ENCODE peak calls at places on chromosomes 11 and 22, in four cellular contexts. One of them, this sample, is unnamed.

GRCh38 chr22:37848587-37849088 is 581 bp upstream of the EIF3L start:
- DNase-seq in fibroblast of lung: peak
- DNase-seq in kidney epithelial cell: no peak
- DNase-seq in lower leg skin: no peak
- DNase-seq in this sample: no peak

GRCh38 chr22:47245786-47246185 is 483.3 kb downstream of the TBC1D22A start:
- DNase-seq in kidney epithelial cell: no peak
- DNase-seq in fibroblast of lung: no peak
- DNase-seq in lower leg skin: peak
- DNase-seq in this sample: no peak

GRCh38 chr11:128964463-128964930 is 21.8 kb upstream of the TP53AIP1 start:
- DNase-seq in kidney epithelial cell: no peak
- DNase-seq in fibroblast of lung: no peak
- DNase-seq in lower leg skin: no peak
- DNase-seq in this sample: no peak

GRCh38 chr11:35364101-35364780 is 55.1 kb downstream of the SLC1A2 start:
- DNase-seq in fibroblast of lung: peak
- DNase-seq in lower leg skin: peak
- DNase-seq in kidney epithelial cell: peak
- DNase-seq in this sample: peak

GRCh38 chr22:34761111-34761510 is 304.8 kb upstream of the ISX start:
- DNase-seq in kidney epithelial cell: no peak
- DNase-seq in fibroblast of lung: no peak
- DNase-seq in lower leg skin: no peak
- DNase-seq in this sample: no peak

GRCh38 chr11:78161937-78162336 is 22.5 kb upstream of the ALG8 start:
- DNase-seq in kidney epithelial cell: no peak
- DNase-seq in lower leg skin: no peak
- DNase-seq in fibroblast of lung: no peak
- DNase-seq in this sample: peak

GRCh38 chr11:2737876-2738275 is 38.1 kb upstream of the KCNQ1OT1 start:
- DNase-seq in fibroblast of lung: peak
- DNase-seq in lower leg skin: no peak
- DNase-seq in kidney epithelial cell: no peak
- DNase-seq in this sample: no peak

GRCh38 chr11:117189941-117190544 is 9.1 kb upstream of the TAGLN start:
- DNase-seq in fibroblast of lung: no peak
- DNase-seq in kidney epithelial cell: no peak
- DNase-seq in lower leg skin: peak
- DNase-seq in this sample: no peak

GRCh38 chr11:2881974-2882362 is 3.6 kb downstream of the CDKN1C start:
- DNase-seq in lower leg skin: no peak
- DNase-seq in fibroblast of lung: no peak
- DNase-seq in kidney epithelial cell: no peak
- DNase-seq in this sample: no peak

GRCh38 chr22:37604875-37605274 is 3.8 kb upstream of the GGA1 start:
- DNase-seq in kidney epithelial cell: no peak
- DNase-seq in fibroblast of lung: no peak
- DNase-seq in lower leg skin: no peak
- DNase-seq in this sample: no peak

GRCh38 chr11:16787035-16787744 is 48.7 kb downstream of the C11orf58 start:
- DNase-seq in kidney epithelial cell: no peak
- DNase-seq in fibroblast of lung: peak
- DNase-seq in lower leg skin: no peak
- DNase-seq in this sample: peak

GRCh38 chr11:66665369-66665768 is 12.3 kb downstream of the RBM4B start:
- DNase-seq in fibroblast of lung: no peak
- DNase-seq in kidney epithelial cell: no peak
- DNase-seq in lower leg skin: peak
- DNase-seq in this sample: no peak

GRCh38 chr11:61711493-61711892 is 31.3 kb downstream of the DAGLA start:
- DNase-seq in fibroblast of lung: no peak
- DNase-seq in lower leg skin: no peak
- DNase-seq in kidney epithelial cell: no peak
- DNase-seq in this sample: no peak

GRCh38 chr22:46092011-46092410 is 58.3 kb upstream of the PPARA start:
- DNase-seq in kidney epithelial cell: no peak
- DNase-seq in lower leg skin: no peak
- DNase-seq in fibroblast of lung: no peak
- DNase-seq in this sample: no peak

GRCh38 chr11:75499423-75500305 is 26.1 kb downstream of the GDPD5 start:
- DNase-seq in kidney epithelial cell: peak
- DNase-seq in fibroblast of lung: peak
- DNase-seq in lower leg skin: peak
- DNase-seq in this sample: peak

GRCh38 chr22:45376009-45376408 is 37.4 kb downstream of the SMC1B start:
- DNase-seq in kidney epithelial cell: no peak
- DNase-seq in fibroblast of lung: no peak
- DNase-seq in lower leg skin: no peak
- DNase-seq in this sample: no peak

GRCh38 chr11:123235117-123235686 is 40.2 kb upstream of the CLMP start:
- DNase-seq in kidney epithelial cell: no peak
- DNase-seq in fibroblast of lung: no peak
- DNase-seq in lower leg skin: peak
- DNase-seq in this sample: no peak

GRCh38 chr11:108037211-108037610 is 28.5 kb downstream of the CUL5 start:
- DNase-seq in lower leg skin: no peak
- DNase-seq in kidney epithelial cell: no peak
- DNase-seq in fibroblast of lung: peak
- DNase-seq in this sample: no peak

GRCh38 chr11:60482361-60482760 is 10.2 kb upstream of the MS4A12 start:
- DNase-seq in fibroblast of lung: no peak
- DNase-seq in kidney epithelial cell: no peak
- DNase-seq in lower leg skin: no peak
- DNase-seq in this sample: no peak

GRCh38 chr11:74686792-74687191 is 44.4 kb downstream of the CHRDL2 start:
- DNase-seq in kidney epithelial cell: no peak
- DNase-seq in lower leg skin: peak
- DNase-seq in fibroblast of lung: peak
- DNase-seq in this sample: no peak

GRCh38 chr11:12232819-12233601 is 122.6 kb downstream of the MICAL2 start:
- DNase-seq in fibroblast of lung: peak
- DNase-seq in kidney epithelial cell: peak
- DNase-seq in lower leg skin: no peak
- DNase-seq in this sample: peak

GRCh38 chr11:35247428-35247827 is 108.5 kb downstream of the CD44 start:
- DNase-seq in lower leg skin: no peak
- DNase-seq in fibroblast of lung: no peak
- DNase-seq in kidney epithelial cell: no peak
- DNase-seq in this sample: no peak

GRCh38 chr22:32991353-32992115 is 66.6 kb downstream of the SYN3 start:
- DNase-seq in lower leg skin: peak
- DNase-seq in fibroblast of lung: peak
- DNase-seq in kidney epithelial cell: no peak
- DNase-seq in this sample: peak

GRCh38 chr22:30424471-30425326 is 869 bp upstream of the MTFP1 start:
- DNase-seq in kidney epithelial cell: no peak
- DNase-seq in lower leg skin: no peak
- DNase-seq in fibroblast of lung: no peak
- DNase-seq in this sample: no peak

GRCh38 chr22:21984793-21985192 is 2.2 kb upstream of the TOP3B start:
- DNase-seq in kidney epithelial cell: no peak
- DNase-seq in fibroblast of lung: peak
- DNase-seq in lower leg skin: no peak
- DNase-seq in this sample: peak
- TF ChIP-seq CTCF in kidney epithelial cell: peak
- TF ChIP-seq CTCF in fibroblast of lung: peak
- TF ChIP-seq CTCF in lower leg skin: no peak
- TF ChIP-seq CTCF in this sample: peak

GRCh38 chr22:22789233-22789921 is 98.2 kb upstream of the IGLL5 start:
- DNase-seq in lower leg skin: no peak
- DNase-seq in fibroblast of lung: no peak
- DNase-seq in kidney epithelial cell: no peak
- DNase-seq in this sample: no peak
- H3K4me3 ChIP-seq in lower leg skin: no peak
- H3K4me3 ChIP-seq in fibroblast of lung: no peak
- H3K4me3 ChIP-seq in kidney epithelial cell: no peak
- H3K4me3 ChIP-seq in this sample: no peak

GRCh38 chr11:22928207-22928917 is 68.1 kb upstream of the CCDC179 start:
- DNase-seq in fibroblast of lung: no peak
- DNase-seq in kidney epithelial cell: no peak
- DNase-seq in lower leg skin: no peak
- DNase-seq in this sample: no peak
- TF ChIP-seq CTCF in fibroblast of lung: peak
- TF ChIP-seq CTCF in kidney epithelial cell: no peak
- TF ChIP-seq CTCF in lower leg skin: no peak
- TF ChIP-seq CTCF in this sample: no peak

GRCh38 chr22:17479129-17479528 is 84.2 kb upstream of the SLC25A18 start:
- DNase-seq in kidney epithelial cell: no peak
- DNase-seq in fibroblast of lung: no peak
- DNase-seq in lower leg skin: no peak
- DNase-seq in this sample: no peak

GRCh38 chr22:17472886-17473285 is 90.4 kb upstream of the SLC25A18 start:
- DNase-seq in fibroblast of lung: no peak
- DNase-seq in kidney epithelial cell: no peak
- DNase-seq in lower leg skin: no peak
- DNase-seq in this sample: no peak

GRCh38 chr22:17475318-17476212 is 87.7 kb upstream of the SLC25A18 start:
- DNase-seq in lower leg skin: peak
- DNase-seq in fibroblast of lung: no peak
- DNase-seq in kidney epithelial cell: no peak
- DNase-seq in this sample: no peak

GRCh38 chr22:17477401-17477833 is 85.9 kb upstream of the SLC25A18 start:
- DNase-seq in lower leg skin: no peak
- DNase-seq in fibroblast of lung: peak
- DNase-seq in kidney epithelial cell: no peak
- DNase-seq in this sample: no peak

DNA sequence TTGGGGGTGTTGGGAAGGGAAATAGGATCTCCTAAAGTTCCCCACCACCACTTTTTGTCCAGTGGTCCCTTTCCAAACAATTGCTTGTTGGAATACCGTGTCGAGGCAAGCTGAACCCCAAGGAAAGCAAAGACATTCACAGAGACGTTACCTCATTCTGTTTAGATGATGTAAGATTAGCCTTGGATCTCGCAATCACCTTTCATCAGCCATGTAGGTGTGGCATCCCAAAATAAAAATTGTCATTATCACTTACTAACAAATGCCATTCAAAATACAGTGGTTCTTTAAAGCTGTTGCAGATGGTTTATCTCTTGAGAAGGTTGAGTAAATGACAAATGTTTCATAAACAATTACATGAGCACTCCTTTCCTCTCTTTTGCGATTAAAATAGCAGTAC is 86.5 kb upstream of the SLC25A18 start:
- DNase-seq in lower leg skin: no peak
- DNase-seq in kidney epithelial cell: no peak
- DNase-seq in fibroblast of lung: peak
- DNase-seq in this sample: no peak
- H3K4me3 ChIP-seq in lower leg skin: no peak
- H3K4me3 ChIP-seq in kidney epithelial cell: no peak
- H3K4me3 ChIP-seq in fibroblast of lung: no peak
- H3K4me3 ChIP-seq in this sample: no peak

GRCh38 chr11:7251836-7252682 is at the start of gene SYT9:
- DNase-seq in kidney epithelial cell: no peak
- DNase-seq in lower leg skin: peak
- DNase-seq in fibroblast of lung: peak
- DNase-seq in this sample: peak
- TF ChIP-seq CTCF in kidney epithelial cell: no peak
- TF ChIP-seq CTCF in lower leg skin: no peak
- TF ChIP-seq CTCF in fibroblast of lung: no peak
- TF ChIP-seq CTCF in this sample: no peak

DNA sequence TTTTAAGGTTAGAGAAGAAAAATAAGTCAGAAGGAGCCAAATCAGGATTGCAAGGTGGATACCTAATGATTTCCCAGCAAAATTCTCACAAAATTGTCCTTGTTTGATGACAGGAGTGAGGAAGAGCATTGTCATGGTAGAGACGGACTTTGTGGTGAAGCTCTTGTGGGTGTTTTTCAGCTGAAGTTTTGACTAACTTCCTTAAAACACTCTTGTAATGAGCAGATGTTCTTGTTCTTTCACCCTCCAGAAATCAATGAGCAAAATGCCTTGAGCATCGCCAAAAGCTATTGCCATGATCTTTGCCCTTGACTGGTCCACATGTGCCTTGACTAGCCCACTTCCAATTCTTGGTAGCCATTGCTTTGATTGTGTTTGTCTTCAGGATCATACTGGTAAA is 20.0 kb downstream of the CALCB start:
- DNase-seq in lower leg skin: no peak
- DNase-seq in fibroblast of lung: no peak
- DNase-seq in kidney epithelial cell: no peak
- DNase-seq in this sample: no peak
- H3K4me3 ChIP-seq in lower leg skin: no peak
- H3K4me3 ChIP-seq in fibroblast of lung: no peak
- H3K4me3 ChIP-seq in kidney epithelial cell: no peak
- H3K4me3 ChIP-seq in this sample: no peak

GRCh38 chr11:134784046-134784445 is 372.0 kb upstream of the B3GAT1 start:
- DNase-seq in lower leg skin: no peak
- DNase-seq in fibroblast of lung: no peak
- DNase-seq in kidney epithelial cell: no peak
- DNase-seq in this sample: no peak

GRCh38 chr11:134783219-134783618 is 371.2 kb upstream of the B3GAT1 start:
- DNase-seq in kidney epithelial cell: no peak
- DNase-seq in fibroblast of lung: no peak
- DNase-seq in lower leg skin: no peak
- DNase-seq in this sample: no peak

GRCh38 chr11:134781335-134781970 is 369.4 kb upstream of the B3GAT1 start:
- DNase-seq in lower leg skin: no peak
- DNase-seq in fibroblast of lung: no peak
- DNase-seq in kidney epithelial cell: no peak
- DNase-seq in this sample: no peak

GRCh38 chr11:134779179-134779578 is 367.1 kb upstream of the B3GAT1 start:
- DNase-seq in fibroblast of lung: no peak
- DNase-seq in lower leg skin: no peak
- DNase-seq in kidney epithelial cell: no peak
- DNase-seq in this sample: no peak

GRCh38 chr11:134780486-134781155 is 368.6 kb upstream of the B3GAT1 start:
- DNase-seq in fibroblast of lung: no peak
- DNase-seq in kidney epithelial cell: no peak
- DNase-seq in lower leg skin: no peak
- DNase-seq in this sample: no peak
- TF ChIP-seq CTCF in fibroblast of lung: no peak
- TF ChIP-seq CTCF in kidney epithelial cell: no peak
- TF ChIP-seq CTCF in lower leg skin: no peak
- TF ChIP-seq CTCF in this sample: no peak

DNA sequence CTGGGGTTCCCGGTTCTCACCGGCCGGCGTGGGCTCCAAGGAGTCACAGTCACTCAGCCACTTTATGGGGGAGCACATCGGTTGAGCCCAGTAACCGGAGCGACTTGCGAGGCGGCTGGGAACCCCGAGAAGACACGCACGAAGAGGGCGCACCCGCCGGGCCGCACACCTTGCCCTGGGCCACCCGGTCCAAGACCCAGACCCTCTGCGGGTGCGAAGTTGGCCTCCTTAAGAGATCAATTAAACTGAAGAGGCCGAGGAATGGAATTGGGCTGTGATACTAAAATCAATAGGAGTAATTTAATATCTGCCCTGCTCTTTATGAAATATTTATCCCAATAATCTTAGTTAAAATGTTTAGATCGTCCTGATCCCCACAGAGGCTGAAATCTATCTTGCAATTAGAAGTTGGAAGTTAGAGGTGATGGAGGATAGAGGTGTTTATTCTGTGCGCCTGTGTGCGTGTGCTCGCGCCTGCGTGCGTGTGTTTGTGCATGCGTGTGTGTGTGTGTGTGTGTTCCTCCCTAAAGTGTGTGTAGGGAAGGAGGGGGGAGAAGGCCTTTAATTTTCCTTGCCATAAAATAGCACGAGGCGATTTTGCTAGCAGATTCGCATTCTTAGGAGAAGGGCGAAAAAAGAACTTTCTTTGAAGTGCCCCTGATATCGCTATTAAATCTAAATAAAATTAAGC is 978 bp upstream of the MN1 start:
- DNase-seq in kidney epithelial cell: no peak
- DNase-seq in fibroblast of lung: no peak
- DNase-seq in lower leg skin: no peak
- DNase-seq in this sample: no peak
- H3K4me3 ChIP-seq in kidney epithelial cell: peak
- H3K4me3 ChIP-seq in fibroblast of lung: peak
- H3K4me3 ChIP-seq in lower leg skin: peak
- H3K4me3 ChIP-seq in this sample: peak

This sample was measured in foreskin fibroblast.